ENCODE peak calls at places on chromosome 2, in nine cellular contexts. P, S, M, H, J, F, W, V and C are unnamed samples.
A peak's percentile ranks its signal among the peaks of the same experiment; 100 is the strongest.

GRCh38 chr2:143071185-143071876 is 57.9 kb upstream of the ARHGAP15 start:
- DNase-seq in P (no peak), S (no peak), M (no peak), H (no peak), J (no peak), F (no peak), W (peak; percentile 64), V (no peak), C (peak; percentile 97)

GRCh38 chr2:150513647-150514046 is 26.2 kb upstream of the RND3 start:
- DNase-seq in P (peak; percentile 47), S (no peak), M (no peak), H (no peak), J (no peak), F (no peak), W (no peak), V (no peak), C (no peak)

GRCh38 chr2:109031481-109032228 is 42.6 kb upstream of the EDAR start:
- DNase-seq in P (peak; percentile 5), S (peak; percentile 62), M (peak; percentile 41), H (peak; percentile 57), J (no peak), F (peak; percentile 79), W (no peak), V (peak; percentile 66), C (peak; percentile 45)

GRCh38 chr2:95578529-95578928 is 13.3 kb upstream of the TRIM43 start:
- DNase-seq in P (no peak), S (no peak), M (no peak), H (no peak), J (no peak), F (no peak), W (no peak), V (no peak), C (no peak)

GRCh38 chr2:168468354-168468753 is 12.3 kb downstream of the CERS6 start:
- DNase-seq in P (no peak), S (no peak), M (no peak), H (no peak), J (no peak), F (no peak), W (no peak), V (no peak), C (no peak)

GRCh38 chr2:201964631-201965206 is 68.9 kb upstream of the FZD7 start:
- DNase-seq in P (no peak), S (peak; percentile 9), M (no peak), H (peak; percentile 5), J (no peak), F (peak; percentile 16), W (no peak), V (peak; percentile 68), C (no peak)

GRCh38 chr2:69177063-69177771 is 164.2 kb downstream of the ANTXR1 start:
- DNase-seq in P (peak; percentile 88), S (no peak), M (peak; percentile 53), H (no peak), J (peak; percentile 27), F (no peak), W (no peak), V (peak; percentile 65), C (no peak)

GRCh38 chr2:226002438-226002837 is 602.9 kb downstream of the NYAP2 start:
- DNase-seq in P (peak; percentile 91), S (no peak), M (no peak), H (no peak), J (no peak), F (no peak), W (peak; percentile 66), V (peak; percentile 44), C (peak; percentile 90)

GRCh38 chr2:28567076-28567471 is 71.2 kb downstream of the PLB1 start:
- DNase-seq in P (no peak), S (no peak), M (no peak), H (no peak), J (no peak), F (peak; percentile 32), W (no peak), V (no peak), C (no peak)

GRCh38 chr2:77631007-77631406 is 108.8 kb upstream of the LRRTM4 start:
- DNase-seq in P (no peak), S (no peak), M (no peak), H (no peak), J (no peak), F (no peak), W (no peak), V (no peak), C (no peak)

GRCh38 chr2:130826821-130827501 is 9.8 kb upstream of the ARHGEF4 start:
- DNase-seq in P (no peak), S (no peak), M (no peak), H (no peak), J (no peak), F (no peak), W (no peak), V (no peak), C (no peak)

GRCh38 chr2:9797681-9798556 is 45.4 kb upstream of the TAF1B start:
- DNase-seq in P (no peak), S (no peak), M (no peak), H (no peak), J (no peak), F (no peak), W (peak; percentile 95), V (no peak), C (peak; percentile 47)

GRCh38 chr2:29923110-29923721 is 1.8 kb upstream of the ALK start:
- DNase-seq in P (peak; percentile 64), S (peak; percentile 56), M (no peak), H (peak; percentile 9), J (peak; percentile 35), F (peak; percentile 49), W (peak; percentile 53), V (peak; percentile 77), C (peak; percentile 64)

GRCh38 chr2:85032621-85033020 is 61.7 kb downstream of the KCMF1 start:
- DNase-seq in P (peak; percentile 47), S (no peak), M (no peak), H (no peak), J (no peak), F (no peak), W (no peak), V (no peak), C (no peak)

GRCh38 chr2:15142069-15142689 is 419.0 kb downstream of the NBAS start:
- DNase-seq in P (no peak), S (peak; percentile 71), M (no peak), H (peak; percentile 35), J (no peak), F (peak; percentile 88), W (no peak), V (no peak), C (no peak)

GRCh38 chr2:26605195-26605968 is 35.8 kb downstream of the CIB4 start:
- DNase-seq in P (peak; percentile 66), S (peak; percentile 22), M (no peak), H (no peak), J (no peak), F (peak; percentile 29), W (peak; percentile 49), V (peak; percentile 62), C (peak; percentile 60)

GRCh38 chr2:41856946-41857345 is 190.9 kb upstream of the PKDCC start:
- DNase-seq in P (no peak), S (no peak), M (no peak), H (no peak), J (no peak), F (no peak), W (no peak), V (no peak), C (no peak)